ENCODE peak calls at places on chromosomes 11 and 22, in five cellular contexts. U, A, X, B and K are unnamed samples.

GRCh38 chr11:69274531-69275016 is 19.4 kb upstream of the MYEOV start:
- DNase-seq in A (no peak), X (no peak), B (no peak), U (no peak), K (no peak)

GRCh38 chr11:64451856-64452255 is 92.9 kb downstream of the RPS6KA4 start:
- DNase-seq in X (no peak), U (no peak), A (no peak), B (no peak), K (no peak)

GRCh38 chr22:17984114-17984513 is 40.2 kb downstream of the MICAL3 start:
- DNase-seq in B (no peak), U (no peak), X (no peak), A (no peak), K (no peak)

GRCh38 chr22:23236026-23236425 is 55.7 kb downstream of the BCR start:
- DNase-seq in B (no peak), U (no peak), X (no peak), A (no peak), K (peak; percentile 76)

GRCh38 chr22:38927033-38927789 is 30.2 kb upstream of the APOBEC3A start:
- DNase-seq in B (peak; percentile 82), X (peak; percentile 28), U (peak; percentile 71), A (no peak), K (peak; percentile 92)

GRCh38 chr11:111001986-111002616 is 243.4 kb upstream of the POU2AF2 start:
- DNase-seq in A (no peak), U (no peak), B (no peak), X (no peak), K (no peak)

GRCh38 chr11:36391062-36391461 is 95.0 kb downstream of the PRR5L start:
- DNase-seq in A (peak; percentile 62), X (no peak), U (peak; percentile 25), B (no peak), K (no peak)

GRCh38 chr11:58222730-58223129 is 6.0 kb downstream of the OR10Q1 start:
- DNase-seq in X (no peak), U (no peak), A (no peak), B (no peak), K (no peak)

GRCh38 chr11:110513521-110514450 is 84.0 kb downstream of the FDX1 start:
- DNase-seq in A (no peak), U (no peak), X (no peak), B (no peak), K (no peak)

GRCh38 chr11:95419915-95420314 is 188.9 kb upstream of the SESN3 start:
- DNase-seq in B (no peak), U (no peak), A (no peak), X (no peak), K (no peak)